ENCODE peak calls at places on chromosome 10, in five cellular contexts. B is PC-3, M is iPS DF 6.9, N is right cardiac atrium, W is body of pancreas. S is an unnamed sample.

GRCh38 chr10:30554443-30554831 is 75.1 kb downstream of the LYZL2 start:
- DNase-seq in B (no peak), M (no peak), N (no peak), W (no peak), S (no peak)

GRCh38 chr10:79038841-79039201 is 29.9 kb upstream of the ZMIZ1 start:
- DNase-seq in B (no peak), M (peak; percentile 35), N (no peak), W (no peak), S (no peak)

GRCh38 chr10:73908853-73909611 is 1.9 kb upstream of the PLAU start:
- DNase-seq in B (peak; percentile 100), M (no peak), N (peak; percentile 65), W (peak; percentile 54), S (no peak)

GRCh38 chr10:80411267-80411668 is 2.9 kb downstream of the PRXL2A start:
- DNase-seq in B (no peak), M (no peak), N (peak; percentile 40), W (peak; percentile 42), S (no peak)

GRCh38 chr10:4181075-4181474 is 396.1 kb upstream of the KLF6 start:
- DNase-seq in B (no peak), M (no peak), N (no peak), W (no peak), S (no peak)

GRCh38 chr10:13795653-13796555 is 209.1 kb downstream of the PRPF18 start:
- DNase-seq in B (no peak), M (no peak), N (no peak), W (no peak), S (no peak)

GRCh38 chr10:80205478-80206276 is at the start of gene ANXA11:
- DNase-seq in B (peak; percentile 100), M (peak; percentile 43), N (peak; percentile 82), W (peak; percentile 92), S (peak; percentile 91)

GRCh38 chr10:102673235-102673634 is 29.0 kb downstream of the TRIM8 start:
- DNase-seq in B (no peak), M (no peak), N (no peak), W (no peak), S (no peak)

GRCh38 chr10:92839191-92840085 is 8.9 kb upstream of the EXOC6 start:
- DNase-seq in B (no peak), M (peak; percentile 41), N (peak; percentile 66), W (peak; percentile 52), S (peak; percentile 66)

GRCh38 chr10:69843923-69844322 is 42.2 kb downstream of the COL13A1 start:
- DNase-seq in B (no peak), M (no peak), N (no peak), W (no peak), S (peak; percentile 2)
- H3K4me1 ChIP-seq in B (peaks cover 45% of the 10 kb centered on the region), M (peaks cover 13% of the 10 kb centered on the region), N (peaks cover 4% of the 10 kb centered on the region), W (no peaks in the 10 kb centered on the region), S (peaks cover 48% of the 10 kb centered on the region)

GRCh38 chr10:11687357-11687771 is 54.8 kb upstream of the ECHDC3 start:
- DNase-seq in B (peak; percentile 83), M (no peak), N (no peak), W (no peak), S (no peak)
- H3K4me1 ChIP-seq in B (peaks cover 49% of the 10 kb centered on the region), M (peaks cover 2% of the 10 kb centered on the region), N (no peaks in the 10 kb centered on the region), W (peaks cover 26% of the 10 kb centered on the region), S (no peaks in the 10 kb centered on the region)

GRCh38 chr10:15103513-15103912 is 6.4 kb downstream of the RPP38 start:
- DNase-seq in B (no peak), M (no peak), N (no peak), W (no peak), S (no peak)
- H3K4me1 ChIP-seq in B (no peaks in the 10 kb centered on the region), M (no peaks in the 10 kb centered on the region), N (peaks cover 4% of the 10 kb centered on the region), W (peaks cover 19% of the 10 kb centered on the region), S (peaks cover 2% of the 10 kb centered on the region)

GRCh38 chr10:110498982-110499795 is 1.5 kb downstream of the DUSP5 start:
- DNase-seq in B (peak; percentile 68), M (no peak), N (no peak), W (peak; percentile 40), S (no peak)

GRCh38 chr10:110496553-110497437 is 912 bp upstream of the DUSP5 start:
- DNase-seq in B (peak; percentile 47), M (no peak), N (no peak), W (no peak), S (no peak)

GRCh38 chr10:110497438-110498086 is at the start of gene DUSP5:
- DNase-seq in B (peak; percentile 95), M (no peak), N (peak; percentile 94), W (peak; percentile 93), S (peak; percentile 95)

GRCh38 chr10:110499796-110500514 is 2.2 kb downstream of the DUSP5 start:
- DNase-seq in B (no peak), M (no peak), N (no peak), W (no peak), S (no peak)

GRCh38 chr10:110498087-110498981 is 627 bp downstream of the DUSP5 start:
- DNase-seq in B (no peak), M (no peak), N (peak; percentile 69), W (peak; percentile 52), S (peak; percentile 72)
- H3K4me1 ChIP-seq in B (peaks cover 46% of the 10 kb centered on the region), M (peaks cover 12% of the 10 kb centered on the region), N (peaks cover 21% of the 10 kb centered on the region), W (peaks cover 46% of the 10 kb centered on the region), S (peaks cover 34% of the 10 kb centered on the region)

GRCh38 chr10:84341983-84342382 is 13.6 kb downstream of the CCSER2 start:
- DNase-seq in B (no peak), M (no peak), N (no peak), W (no peak), S (no peak)

GRCh38 chr10:84341538-84341856 is 13.1 kb downstream of the CCSER2 start:
- DNase-seq in B (no peak), M (no peak), N (no peak), W (no peak), S (no peak)

GRCh38 chr10:84340632-84341537 is 12.5 kb downstream of the CCSER2 start:
- DNase-seq in B (no peak), M (no peak), N (no peak), W (no peak), S (no peak)

GRCh38 chr10:84339025-84339424 is 10.6 kb downstream of the CCSER2 start:
- DNase-seq in B (no peak), M (no peak), N (no peak), W (no peak), S (no peak)

GRCh38 chr10:84340187-84340586 is 11.8 kb downstream of the CCSER2 start:
- DNase-seq in B (no peak), M (no peak), N (no peak), W (no peak), S (no peak)
- H3K4me1 ChIP-seq in B (peaks cover 14% of the 10 kb centered on the region), M (peaks cover 7% of the 10 kb centered on the region), N (peaks cover 19% of the 10 kb centered on the region), W (peaks cover 4% of the 10 kb centered on the region), S (peaks cover 36% of the 10 kb centered on the region)

S was measured in psoas muscle.